ENCODE peak calls at places on chromosomes 13 and 19, in five cellular contexts. P is gastrocnemius medialis, M is GM23338, D is A549, A is heart right ventricle. W is an unnamed sample.

GRCh38 chr13:22325761-22326160 is 654.9 kb downstream of the FGF9 start:
- DNase-seq in D (no peak), M (peak), P (no peak), A (no peak), W (no peak)

GRCh38 chr13:99380921-99381645 is 73.9 kb upstream of the GPR183 start:
- DNase-seq in D (no peak), M (no peak), A (no peak), P (no peak), W (no peak)

GRCh38 chr13:42039946-42040729 is 8.3 kb upstream of the DGKH start:
- DNase-seq in D (peak), A (peak), M (peak), P (peak), W (peak)

GRCh38 chr13:42525035-42525504 is 48.9 kb upstream of the TNFSF11 start:
- DNase-seq in A (no peak), D (peak), P (no peak), M (no peak), W (no peak)

GRCh38 chr13:28394422-28394821 is 100.5 kb downstream of the FLT1 start:
- DNase-seq in P (no peak), M (no peak), D (no peak), A (no peak), W (no peak)

GRCh38 chr19:47447470-47448359 is 24.0 kb downstream of the SLC8A2 start:
- DNase-seq in M (peak), D (peak), P (no peak), A (no peak), W (no peak)

GRCh38 chr19:35055715-35056179 is 14.2 kb downstream of the HPN start:
- DNase-seq in A (no peak), D (peak), P (peak), M (peak), W (no peak)

GRCh38 chr13:90801621-90802020 is 545.9 kb upstream of the MIR17HG start:
- DNase-seq in P (no peak), M (no peak), A (no peak), D (no peak), W (no peak)

GRCh38 chr13:110338441-110339101 is 31.5 kb downstream of the COL4A2 start:
- DNase-seq in A (peak), D (no peak), M (no peak), P (no peak), W (no peak)

GRCh38 chr13:90374183-90374582 is 973.3 kb upstream of the MIR17HG start:
- DNase-seq in P (no peak), D (no peak), A (no peak), M (no peak), W (no peak)

GRCh38 chr13:111789011-111789410 is 277.9 kb upstream of the SOX1 start:
- DNase-seq in P (no peak), A (no peak), D (no peak), M (no peak), W (no peak)

GRCh38 chr19:28019371-28019770 is 1193.6 kb downstream of the UQCRFS1 start:
- DNase-seq in P (no peak), A (no peak), M (no peak), D (no peak), W (no peak)

GRCh38 chr13:46100191-46100877 is 4.5 kb downstream of the CPB2 start:
- DNase-seq in P (no peak), M (no peak), A (no peak), D (no peak), W (no peak)

GRCh38 chr13:78978381-78978998 is 319.5 kb upstream of the OBI1 start:
- DNase-seq in M (peak), P (no peak), A (peak), D (peak), W (no peak)

DNA sequence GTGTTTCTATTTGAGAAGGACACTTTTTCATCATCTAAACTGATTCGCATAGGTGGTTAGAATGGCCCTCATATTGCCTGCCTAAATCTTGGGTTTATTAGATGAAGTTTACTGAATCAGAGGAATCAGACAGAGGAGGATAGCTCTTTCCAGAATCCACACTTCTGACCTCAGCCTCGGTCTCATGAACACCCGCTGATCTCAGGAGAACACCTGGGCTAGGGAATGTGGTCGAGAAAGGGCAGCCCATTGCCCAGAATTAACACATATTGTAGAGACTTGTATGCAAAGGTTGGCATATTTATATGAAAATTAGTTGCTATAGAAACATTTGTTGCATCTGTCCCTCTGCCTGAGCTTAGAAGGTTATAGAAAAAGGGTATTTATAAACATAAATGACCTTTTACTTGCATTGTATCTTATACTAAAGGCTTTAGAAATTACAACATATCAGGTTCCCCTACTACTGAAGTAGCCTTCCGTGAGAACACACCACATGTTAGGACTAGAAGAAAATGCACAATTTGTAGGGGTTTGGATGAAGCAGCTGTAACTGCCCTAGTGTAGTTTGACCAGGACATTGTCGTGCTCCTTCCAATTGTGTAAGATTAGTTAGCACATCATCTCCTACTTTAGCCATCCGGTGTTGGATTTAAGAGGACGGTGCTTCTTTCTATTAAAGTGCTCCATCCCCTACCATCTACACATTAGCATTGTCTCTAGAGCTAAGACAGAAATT is 103.8 kb downstream of the TNFRSF19 start:
- DNase-seq in A (no peak), P (no peak), M (no peak), D (no peak), W (no peak)
- H3K27ac ChIP-seq in A (peak), P (no peak), M (no peak), D (no peak), W (no peak)

GRCh38 chr19:16676101-16676798 is 15.3 kb downstream of the TMEM38A start:
- DNase-seq in M (no peak), A (no peak), D (no peak), P (no peak), W (no peak)

GRCh38 chr19:16673226-16673625 is 12.3 kb downstream of the TMEM38A start:
- DNase-seq in P (no peak), M (no peak), D (no peak), A (no peak), W (no peak)

GRCh38 chr19:16668176-16668575 is 7.2 kb downstream of the TMEM38A start:
- DNase-seq in A (no peak), M (no peak), D (no peak), P (peak), W (no peak)

GRCh38 chr19:16670291-16670690 is 9.4 kb downstream of the TMEM38A start:
- DNase-seq in M (no peak), A (no peak), D (no peak), P (no peak), W (no peak)

DNA sequence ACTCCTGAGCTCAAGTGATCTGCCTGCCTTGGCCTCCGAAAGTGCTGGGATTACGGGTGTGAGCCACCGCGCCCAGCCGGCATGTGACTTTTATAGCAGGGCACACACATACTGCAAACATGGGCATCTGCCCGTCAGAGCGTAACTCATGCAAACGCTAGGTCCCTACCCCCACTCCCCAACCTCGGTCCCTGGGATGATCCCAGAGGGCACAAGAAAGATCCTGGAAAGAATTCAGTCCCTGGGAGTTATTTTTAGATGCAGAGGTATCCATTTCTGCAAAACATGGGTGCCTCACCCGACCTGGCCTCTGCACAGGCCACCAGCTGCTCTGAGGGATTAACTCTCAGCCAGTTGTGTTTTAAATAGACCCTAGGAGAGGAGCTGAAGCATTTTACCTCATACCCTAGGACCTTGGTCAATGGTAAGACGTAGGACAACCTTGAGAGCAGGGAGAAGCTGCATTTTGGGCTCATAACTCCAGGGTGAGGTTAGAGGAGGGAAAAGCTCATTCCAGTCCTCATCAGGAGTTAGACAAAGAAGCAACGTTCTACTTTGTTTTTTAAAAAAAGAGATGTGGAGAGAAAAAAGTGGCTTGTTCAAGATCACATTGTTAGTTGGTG is 10.8 kb downstream of the TMEM38A start:
- DNase-seq in D (no peak), P (peak), A (peak), M (no peak), W (no peak)
- H3K27ac ChIP-seq in D (no peak), P (peak), A (peak), M (no peak), W (no peak)

DNA sequence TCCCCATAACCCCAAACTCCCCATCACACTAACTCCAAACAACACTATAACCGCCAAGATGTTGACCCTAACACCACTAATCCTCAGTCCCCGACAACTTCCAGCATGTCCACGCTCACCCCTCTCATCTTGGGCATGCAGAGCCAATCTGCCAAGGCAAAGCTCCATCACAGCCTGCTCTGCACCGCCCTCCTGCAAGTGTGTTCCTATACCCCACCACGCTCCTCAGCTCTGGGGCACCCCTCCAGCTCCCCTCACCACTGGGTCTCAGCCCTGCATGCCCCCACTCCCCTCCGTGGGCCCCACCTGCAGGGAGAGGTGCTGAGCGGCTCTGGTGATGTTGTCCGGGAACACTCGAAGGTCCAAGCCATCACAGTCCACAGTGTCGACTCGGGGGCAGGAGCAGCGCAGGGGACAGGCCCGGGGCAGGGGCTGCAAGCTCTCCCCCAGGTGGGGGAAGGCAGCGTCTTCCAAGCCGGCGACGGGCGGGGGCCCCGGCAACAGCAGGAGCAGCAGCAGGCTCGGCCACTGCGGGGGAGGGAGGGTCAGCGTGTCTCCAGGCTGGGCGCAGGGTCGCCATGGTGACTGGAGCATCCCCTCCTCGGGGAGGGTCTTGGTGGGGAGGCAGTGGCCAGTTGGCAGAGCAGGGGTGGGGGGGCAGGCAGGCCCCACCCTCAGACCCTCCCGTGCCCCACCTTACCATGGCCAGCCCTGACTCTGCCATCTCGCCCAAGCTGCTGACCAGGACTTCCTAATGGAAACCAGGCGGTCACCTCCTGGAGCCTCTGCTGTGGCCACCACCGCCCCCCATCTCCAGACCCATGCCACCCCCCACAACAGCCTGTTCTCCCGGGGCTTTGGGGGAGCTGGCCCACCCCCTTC is 497 bp downstream of the PODNL1 start:
- DNase-seq in M (peak), A (no peak), P (no peak), D (no peak), W (no peak)
- H3K27ac ChIP-seq in M (no peak), A (no peak), P (no peak), D (peak), W (no peak)

DNA sequence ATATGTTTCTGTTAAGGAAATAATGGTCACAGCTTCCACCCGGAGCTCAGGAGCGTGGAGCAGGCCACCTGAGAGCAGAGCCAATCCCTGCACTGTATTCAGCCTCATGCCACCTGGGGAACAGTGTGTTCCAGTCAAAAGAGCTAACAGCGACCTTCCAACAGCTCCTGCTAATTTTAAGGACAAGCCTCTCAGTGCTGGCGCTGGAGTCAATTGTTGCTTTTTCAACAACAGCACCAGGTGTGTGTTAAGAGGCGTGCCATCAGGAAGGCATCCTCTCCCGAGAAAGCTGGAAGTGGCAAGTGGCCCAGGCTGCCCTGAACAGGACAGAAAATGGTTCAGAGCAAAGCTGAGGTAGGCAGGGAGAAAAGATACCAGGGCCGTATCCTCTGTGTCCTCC is 102.0 kb downstream of the CACNA1A start:
- DNase-seq in M (no peak), A (no peak), D (no peak), P (no peak), W (no peak)
- H3K27ac ChIP-seq in M (no peak), A (no peak), D (no peak), P (no peak), W (no peak)

GRCh38 chr13:113066746-113067145 is 38.8 kb upstream of the F7 start:
- DNase-seq in D (no peak), M (no peak), P (no peak), A (no peak), W (no peak)

GRCh38 chr13:113064000-113064533 is 41.5 kb upstream of the F7 start:
- DNase-seq in D (no peak), P (no peak), A (no peak), M (no peak), W (no peak)

GRCh38 chr13:113064534-113065405 is 40.8 kb upstream of the F7 start:
- DNase-seq in A (no peak), P (no peak), D (peak), M (no peak), W (no peak)

GRCh38 chr13:113066142-113066455 is 39.5 kb upstream of the F7 start:
- DNase-seq in P (no peak), A (no peak), D (no peak), M (no peak), W (no peak)

GRCh38 chr13:113065406-113066141 is 40.0 kb upstream of the F7 start:
- DNase-seq in M (no peak), A (no peak), D (no peak), P (no peak), W (no peak)
- H3K27ac ChIP-seq in M (no peak), A (no peak), D (no peak), P (no peak), W (no peak)

GRCh38 chr19:1373534-1374249 is 10.0 kb upstream of the NDUFS7 start:
- DNase-seq in M (no peak), A (peak), D (no peak), P (no peak), W (no peak)
- H3K27ac ChIP-seq in M (peak), A (peak), D (no peak), P (peak), W (peak)

DNA sequence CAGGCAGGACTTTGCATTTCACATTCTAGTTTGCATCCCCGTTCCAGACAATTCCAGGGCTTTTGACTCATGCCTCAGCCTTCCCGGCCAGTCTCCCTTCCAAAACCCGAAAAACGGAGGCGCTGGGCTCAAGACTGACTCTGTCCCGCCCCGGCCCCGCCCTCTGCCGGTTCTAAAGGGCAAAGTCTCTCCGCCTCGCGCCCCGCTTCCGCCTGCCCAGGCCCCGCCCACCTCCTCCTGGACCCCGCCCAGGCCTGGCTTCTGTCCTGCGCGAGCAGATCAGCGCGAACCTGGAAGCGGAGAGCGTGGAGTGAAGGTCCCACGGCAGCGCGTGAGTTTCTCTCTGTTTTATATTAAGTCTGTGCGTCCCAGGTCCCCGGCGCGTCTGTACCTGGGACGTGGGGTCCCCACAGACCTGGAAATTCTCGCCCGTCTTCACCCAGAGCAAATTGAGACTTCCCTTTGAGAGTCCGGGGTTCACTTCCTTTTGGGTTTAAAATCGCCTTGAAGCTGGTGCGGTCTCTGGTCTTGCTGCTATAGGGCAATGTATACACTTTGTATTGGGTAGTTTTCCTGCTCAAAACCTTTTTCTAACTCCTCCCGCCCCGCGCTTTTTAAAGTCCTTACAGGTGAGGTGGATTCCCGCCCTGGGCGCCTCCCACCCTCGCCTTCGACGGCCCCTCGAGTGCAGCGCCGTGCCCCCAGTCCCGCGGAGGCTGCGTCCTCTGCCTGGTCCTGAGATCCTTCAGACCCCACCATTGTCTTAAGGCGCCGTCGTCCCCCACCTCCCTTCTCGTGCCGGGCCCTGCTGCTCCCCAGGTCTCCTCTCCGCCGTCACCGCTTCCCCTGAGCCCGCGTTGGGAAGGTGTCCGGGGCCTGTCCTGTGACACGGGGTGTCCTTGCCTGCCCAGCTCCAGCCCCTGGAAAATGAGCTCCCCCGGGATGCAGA is 31.2 kb downstream of the ZNF701 start:
- DNase-seq in A (peak), P (peak), D (no peak), M (peak), W (peak)
- H3K27ac ChIP-seq in A (peak), P (peak), D (no peak), M (peak), W (no peak)

GRCh38 chr19:22806418-22806817 is 22.5 kb upstream of the ZNF99 start:
- DNase-seq in P (no peak), D (no peak), M (no peak), A (no peak), W (no peak)

GRCh38 chr19:22807061-22807835 is 23.3 kb upstream of the ZNF99 start:
- DNase-seq in M (no peak), P (no peak), D (no peak), A (no peak), W (no peak)
- H3K27ac ChIP-seq in M (no peak), P (no peak), D (no peak), A (no peak), W (no peak)

DNA sequence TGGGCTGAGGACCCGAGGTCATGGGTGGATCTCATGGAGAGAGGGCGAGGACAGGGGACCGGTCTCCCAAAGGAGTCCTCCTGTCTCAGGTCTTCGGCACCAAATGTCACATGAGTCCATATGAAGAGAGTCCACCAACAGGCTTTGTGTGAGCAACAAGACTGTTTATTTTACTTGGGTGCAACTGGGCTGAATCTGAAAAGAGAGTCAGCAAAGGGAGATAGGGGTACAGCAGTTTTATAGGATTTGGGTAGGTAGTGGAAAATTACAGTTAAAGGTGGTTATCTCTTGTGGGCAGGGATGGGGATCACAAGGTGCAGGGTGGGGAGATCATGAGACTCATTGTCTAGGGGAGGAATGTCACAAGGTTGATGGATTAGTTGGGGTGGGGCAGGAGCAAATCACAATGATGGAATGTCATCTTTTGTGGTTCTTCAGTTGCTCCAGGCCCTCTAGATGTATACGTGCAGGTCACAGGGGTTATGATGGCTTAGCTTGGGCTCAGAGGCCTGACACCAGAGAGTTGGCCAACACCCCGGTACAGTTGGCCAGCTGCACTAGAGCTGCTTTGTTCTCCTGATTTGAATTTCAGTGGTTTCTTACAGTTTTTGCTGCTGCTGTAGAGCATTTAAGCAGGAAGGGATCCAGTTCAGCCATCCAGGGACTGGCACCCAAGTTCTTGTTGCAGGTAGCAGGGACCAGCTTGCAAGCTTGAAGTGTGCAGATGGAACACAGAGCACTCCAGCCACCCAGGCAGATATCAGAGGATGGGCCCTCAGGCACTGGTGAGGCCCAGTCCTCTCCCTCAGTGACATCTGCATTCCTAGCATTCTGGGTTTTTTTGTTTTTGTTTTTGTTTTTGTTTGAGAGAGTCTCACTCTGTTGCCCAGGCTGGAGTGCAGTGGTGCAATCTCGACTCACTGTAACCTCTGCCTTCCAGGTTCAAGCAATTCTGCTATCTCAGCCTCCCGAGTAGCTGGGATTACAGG is 26.4 kb upstream of the IGFL1 start:
- DNase-seq in P (no peak), A (no peak), D (peak), M (no peak), W (no peak)
- H3K27ac ChIP-seq in P (no peak), A (no peak), D (peak), M (no peak), W (no peak)

GRCh38 chr13:113186061-113186900 is 22.2 kb downstream of the PCID2 start:
- DNase-seq in A (no peak), P (no peak), M (no peak), D (no peak), W (no peak)
- H3K27ac ChIP-seq in A (peak), P (peak), M (no peak), D (peak), W (no peak)